ENCODE peak calls at places on chromosome 12, in seven cellular contexts. M, U, Z, O, E, J and W are unnamed samples.

GRCh38 chr12:83389237-83389996 is 702.7 kb downstream of the TMTC2 start:
- DNase-seq in M (peak), U (no peak), E (peak), Z (no peak), J (no peak), O (no peak), W (peak)

GRCh38 chr12:27331299-27331926 is 1.2 kb upstream of the BMAL2 start:
- DNase-seq in U (peak), Z (peak), E (no peak), J (peak), M (peak), O (peak), W (no peak)

GRCh38 chr12:120475643-120476042 is 6.1 kb upstream of the SRSF9 start:
- DNase-seq in E (no peak), M (no peak), Z (no peak), O (no peak), J (no peak), U (no peak), W (no peak)

GRCh38 chr12:92028039-92028709 is 117.5 kb downstream of the BTG1 start:
- DNase-seq in M (no peak), Z (no peak), J (peak), E (no peak), O (peak), U (peak), W (no peak)

GRCh38 chr12:25957898-25958253 is 606 bp upstream of the RASSF8 start:
- DNase-seq in M (no peak), Z (peak), E (no peak), J (peak), O (peak), U (peak), W (peak)

GRCh38 chr12:113130457-113131135 is 5.0 kb downstream of the RASAL1 start:
- DNase-seq in M (no peak), Z (no peak), J (no peak), U (peak), O (no peak), E (peak), W (peak)

GRCh38 chr12:88235183-88235833 is 93.2 kb downstream of the TMTC3 start:
- DNase-seq in O (no peak), M (no peak), U (no peak), Z (no peak), E (no peak), J (no peak), W (no peak)

GRCh38 chr12:64583395-64584172 is 26.7 kb upstream of the RASSF3 start:
- DNase-seq in U (peak), E (no peak), O (peak), Z (peak), J (peak), M (no peak), W (no peak)

GRCh38 chr12:125128806-125129571 is 63.8 kb downstream of the AACS start:
- DNase-seq in O (no peak), U (no peak), Z (no peak), E (no peak), M (no peak), J (no peak), W (no peak)

GRCh38 chr12:34292736-34293625 is 270.7 kb downstream of the ALG10 start:
- DNase-seq in E (no peak), Z (no peak), O (no peak), U (no peak), M (no peak), J (no peak), W (peak)

GRCh38 chr12:68497702-68498101 is 113.0 kb upstream of the RAP1B start:
- DNase-seq in O (peak), J (peak), E (no peak), U (peak), Z (peak), M (peak), W (no peak)

GRCh38 chr12:42935090-42935489 is 345.5 kb upstream of the PRICKLE1 start:
- DNase-seq in M (no peak), O (peak), J (no peak), U (no peak), Z (no peak), E (no peak), W (no peak)

GRCh38 chr12:14394317-14395058 is 29.0 kb downstream of the ATF7IP start:
- DNase-seq in E (no peak), U (peak), J (peak), M (peak), O (peak), Z (peak), W (peak)

GRCh38 chr12:7832059-7832696 is 40.5 kb downstream of the SLC2A14 start:
- DNase-seq in J (peak), O (peak), M (peak), E (peak), Z (peak), U (peak), W (peak)

GRCh38 chr12:121970901-121971300 is 50.8 kb upstream of the BCL7A start:
- DNase-seq in Z (no peak), U (no peak), O (no peak), J (no peak), M (no peak), E (no peak), W (no peak)

GRCh38 chr12:6345319-6346071 is 3.6 kb upstream of the TNFRSF1A start:
- DNase-seq in J (peak), M (peak), E (no peak), Z (peak), U (peak), O (peak), W (no peak)

GRCh38 chr12:67070307-67070600 is 198.9 kb upstream of the CAND1 start:
- DNase-seq in U (peak), Z (no peak), M (no peak), O (no peak), E (no peak), J (no peak), W (no peak)

GRCh38 chr12:52147367-52147972 is 44.3 kb downstream of the KRT80 start:
- DNase-seq in O (peak), Z (peak), U (peak), M (peak), J (peak), E (peak), W (no peak)

GRCh38 chr12:40107803-40108620 is 2.1 kb upstream of the SLC2A13 start:
- DNase-seq in M (no peak), Z (no peak), O (no peak), E (no peak), J (no peak), U (no peak), W (no peak)

GRCh38 chr12:52945389-52946232 is 3.3 kb upstream of the KRT18 start:
- DNase-seq in J (peak), E (peak), U (peak), Z (peak), O (peak), M (no peak), W (peak)

GRCh38 chr12:13318231-13319015 is 121.9 kb downstream of the EMP1 start:
- DNase-seq in Z (no peak), E (no peak), O (no peak), J (no peak), U (no peak), M (no peak), W (no peak)

GRCh38 chr12:124036117-124037109 is 63.4 kb downstream of the ZNF664 start:
- DNase-seq in E (no peak), M (peak), O (peak), J (peak), U (peak), Z (peak), W (peak)

GRCh38 chr12:2481951-2482350 is 312.8 kb upstream of the FKBP4 start:
- DNase-seq in E (no peak), J (no peak), Z (no peak), O (no peak), M (no peak), U (no peak), W (no peak)

GRCh38 chr12:132507656-132508055 is 17.7 kb downstream of the FBRSL1 start:
- DNase-seq in O (no peak), E (no peak), Z (no peak), J (no peak), U (no peak), M (no peak), W (no peak)

GRCh38 chr12:57756406-57757341 is 1.8 kb downstream of the MARCHF9 start:
- DNase-seq in J (no peak), M (no peak), E (peak), Z (no peak), O (no peak), U (no peak), W (peak)

GRCh38 chr12:68877583-68877982 is 55.4 kb downstream of the CPM start:
- DNase-seq in E (no peak), U (no peak), M (no peak), O (no peak), J (no peak), Z (no peak), W (no peak)

GRCh38 chr12:125076103-125076502 is 10.9 kb downstream of the AACS start:
- DNase-seq in M (no peak), U (no peak), Z (no peak), E (no peak), J (no peak), O (no peak), W (no peak)

GRCh38 chr12:116266631-116267349 is 10.7 kb downstream of the MED13L start:
- DNase-seq in Z (peak), U (peak), O (peak), J (peak), E (no peak), M (no peak), W (no peak)

GRCh38 chr12:78177298-78177697 is 346.6 kb downstream of the NAV3 start:
- DNase-seq in J (no peak), E (no peak), O (no peak), U (no peak), Z (no peak), M (no peak), W (no peak)

GRCh38 chr12:30823764-30824163 is 69.0 kb upstream of the CAPRIN2 start:
- DNase-seq in M (no peak), U (no peak), J (no peak), O (no peak), Z (no peak), E (peak), W (peak)

GRCh38 chr12:48788852-48789775 is at the start of gene ADCY6:
- DNase-seq in E (peak), O (peak), Z (peak), U (peak), J (peak), M (peak), W (peak)

GRCh38 chr12:102876883-102877282 is 40.2 kb downstream of the PAH start:
- DNase-seq in J (no peak), E (peak), Z (no peak), M (peak), O (no peak), U (no peak), W (peak)

GRCh38 chr12:95202691-95203476 is 14.4 kb downstream of the FGD6 start:
- DNase-seq in O (no peak), U (peak), Z (no peak), E (no peak), M (no peak), J (peak), W (no peak)

GRCh38 chr12:71865166-71865713 is 25.7 kb downstream of the TBC1D15 start:
- DNase-seq in J (peak), O (peak), M (no peak), E (no peak), U (peak), Z (peak), W (no peak)

GRCh38 chr12:21769311-21769710 is 5.2 kb downstream of the KCNJ8 start:
- DNase-seq in O (no peak), Z (peak), E (no peak), U (peak), M (no peak), J (no peak), W (no peak)

GRCh38 chr12:132773077-132774020 is 11.7 kb upstream of the ANKLE2 start:
- DNase-seq in E (no peak), O (no peak), U (no peak), J (no peak), Z (no peak), M (no peak), W (no peak)

GRCh38 chr12:114853003-114853529 is 169.1 kb upstream of the TBX3 start:
- DNase-seq in M (no peak), U (no peak), E (no peak), J (no peak), O (peak), Z (peak), W (no peak)

GRCh38 chr12:23949212-23950010 is at the start of gene SOX5:
- DNase-seq in Z (peak), U (peak), M (no peak), O (peak), J (peak), E (peak), W (peak)

GRCh38 chr12:23950011-23950774 is 723 bp upstream of the SOX5 start:
- DNase-seq in U (peak), M (no peak), J (peak), Z (peak), E (peak), O (no peak), W (peak)

GRCh38 chr12:23944067-23944466 is 5.4 kb downstream of the SOX5 start:
- DNase-seq in E (no peak), M (no peak), J (no peak), Z (no peak), U (no peak), O (no peak), W (peak)

GRCh38 chr12:23945249-23945648 is 4.2 kb downstream of the SOX5 start:
- DNase-seq in Z (no peak), J (no peak), U (no peak), E (no peak), O (no peak), M (no peak), W (no peak)

GRCh38 chr12:23947395-23947794 is 2.1 kb downstream of the SOX5 start:
- DNase-seq in O (no peak), J (no peak), E (no peak), U (no peak), M (no peak), Z (no peak), W (no peak)
- H3K4me2 ChIP-seq in O (no peak), J (no peak), E (no peak), U (no peak), M (no peak), Z (no peak), W (no peak)

GRCh38 chr12:119198440-119198839 is 19.7 kb downstream of the HSPB8 start:
- DNase-seq in J (no peak), Z (peak), O (no peak), M (no peak), U (no peak), E (no peak), W (no peak)
- H2AFZ ChIP-seq in J (no peak), Z (no peak), O (no peak), M (no peak), U (no peak), E (no peak), W (no peak)

DNA sequence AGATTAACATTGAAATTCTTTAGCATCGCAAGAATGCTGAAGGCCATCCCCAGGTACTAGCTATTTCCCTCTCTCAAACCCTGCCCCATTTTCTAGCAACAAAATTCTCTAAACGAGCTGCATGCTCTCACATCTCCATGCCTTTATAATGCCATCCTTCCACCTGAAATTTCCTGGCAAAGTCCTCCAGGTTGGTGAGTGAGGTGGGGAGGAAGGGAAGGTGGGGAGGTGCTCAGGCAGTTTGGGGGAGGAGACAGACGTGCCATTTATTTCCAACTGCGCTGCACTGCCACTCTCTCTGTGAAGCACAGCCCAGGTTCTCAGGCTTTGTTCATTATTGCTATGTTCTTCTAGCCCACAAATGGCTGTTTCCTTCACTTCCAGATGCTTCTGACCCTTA is 208.4 kb downstream of the PAWR start:
- DNase-seq in M (no peak), Z (no peak), E (peak), J (no peak), O (no peak), U (no peak), W (peak)
- H3K27ac ChIP-seq in M (no peak), Z (no peak), E (no peak), J (no peak), O (no peak), U (no peak), W (no peak)

GRCh38 chr12:123022846-123023245 is 42.4 kb downstream of the ARL6IP4 start:
- DNase-seq in Z (no peak), M (no peak), U (no peak), J (no peak), O (no peak), E (no peak), W (no peak)
- H3K4me2 ChIP-seq in Z (no peak), M (no peak), U (no peak), J (no peak), O (no peak), E (no peak), W (no peak)